ENCODE peak calls at places on chromosomes 3 and 15, in five cellular contexts. N, V, J, Y and Z are unnamed samples.

GRCh38 chr3:140113983-140114923 is 179.3 kb downstream of the CLSTN2 start:
- DNase-seq in J (no peak), Y (no peak), V (no peak), N (no peak), Z (no peak)

GRCh38 chr15:76303909-76304308 is 7.4 kb downstream of the ETFA start:
- DNase-seq in V (no peak), Y (no peak), J (no peak), N (no peak), Z (no peak)

GRCh38 chr3:16011376-16011775 is 163.1 kb upstream of the GALNT15 start:
- DNase-seq in Y (no peak), N (no peak), J (no peak), V (no peak), Z (no peak)

GRCh38 chr15:31276596-31277298 is 49.9 kb upstream of the KLF13 start:
- DNase-seq in J (no peak), N (no peak), V (peak; percentile 83), Y (peak; percentile 13), Z (no peak)

GRCh38 chr3:138513073-138513843 is 78.8 kb downstream of the ESYT3 start:
- DNase-seq in J (no peak), V (no peak), N (no peak), Y (no peak), Z (no peak)

GRCh38 chr3:112346491-112347122 is 13.7 kb downstream of the CD200 start:
- DNase-seq in J (no peak), N (no peak), Y (no peak), V (no peak), Z (no peak)

GRCh38 chr3:27573780-27574437 is 89.7 kb upstream of the SLC4A7 start:
- DNase-seq in J (no peak), Y (no peak), V (no peak), N (no peak), Z (no peak)

GRCh38 chr3:87298111-87298718 is 21.8 kb upstream of the POU1F1 start:
- DNase-seq in V (no peak), Y (no peak), N (no peak), J (no peak), Z (no peak)

GRCh38 chr15:84764585-84764984 is 16.2 kb downstream of the ZNF592 start:
- DNase-seq in V (no peak), N (no peak), Y (no peak), J (no peak), Z (no peak)

GRCh38 chr3:25246921-25247320 is 181.1 kb upstream of the RARB start:
- DNase-seq in J (no peak), N (no peak), Y (peak; percentile 16), V (no peak), Z (no peak)

GRCh38 chr3:190883973-190884832 is 21.7 kb upstream of the GMNC start:
- DNase-seq in V (peak; percentile 25), Y (peak; percentile 75), J (no peak), N (no peak), Z (no peak)

GRCh38 chr3:195735036-195735695 is 14.4 kb downstream of the MUC20 start:
- DNase-seq in Y (no peak), V (no peak), N (no peak), J (no peak), Z (no peak)

GRCh38 chr3:123745184-123745855 is 138.8 kb downstream of the MYLK start:
- DNase-seq in Y (no peak), J (no peak), N (no peak), V (no peak), Z (no peak)

GRCh38 chr15:75161788-75162414 is 39.8 kb upstream of the C15orf39 start:
- DNase-seq in N (no peak), J (no peak), V (no peak), Y (no peak), Z (no peak)

GRCh38 chr3:186207515-186207914 is 98.6 kb upstream of the ETV5 start:
- DNase-seq in Y (no peak), J (no peak), V (no peak), N (no peak), Z (no peak)

GRCh38 chr3:12139111-12139511 is 19.6 kb downstream of the TIMP4 start:
- DNase-seq in Y (no peak), N (no peak), J (no peak), V (no peak), Z (no peak)

GRCh38 chr3:111568355-111568754 is 26.4 kb downstream of the CD96 start:
- DNase-seq in N (no peak), Y (no peak), J (no peak), V (no peak), Z (no peak)

GRCh38 chr3:182682263-182683229 is 110.8 kb upstream of the ATP11B start:
- DNase-seq in N (no peak), J (peak; percentile 36), Y (peak; percentile 83), V (peak; percentile 15), Z (peak; percentile 52)

GRCh38 chr15:100686021-100686724 is 83.8 kb downstream of the ASB7 start:
- DNase-seq in Y (no peak), V (no peak), J (no peak), N (no peak), Z (no peak)

GRCh38 chr3:16171009-16171408 is 3.5 kb upstream of the GALNT15 start:
- DNase-seq in V (no peak), Y (no peak), N (no peak), J (no peak), Z (no peak)

GRCh38 chr15:83108266-83109219 is 1.1 kb downstream of the TM6SF1 start:
- DNase-seq in Y (peak; percentile 58), N (no peak), J (peak; percentile 10), V (no peak), Z (peak; percentile 37)

GRCh38 chr3:195063596-195064193 is 207.3 kb downstream of the XXYLT1 start:
- DNase-seq in Y (no peak), V (no peak), N (no peak), J (no peak), Z (no peak)

GRCh38 chr3:188974856-188975611 is 196.7 kb upstream of the TPRG1 start:
- DNase-seq in N (no peak), V (no peak), J (no peak), Y (no peak), Z (no peak)

GRCh38 chr3:57164217-57164605 is 942 bp downstream of the IL17RD start:
- DNase-seq in J (no peak), Y (no peak), V (no peak), N (no peak), Z (no peak)

GRCh38 chr3:56290376-56290775 is 177.9 kb downstream of the ERC2 start:
- DNase-seq in V (no peak), J (no peak), N (no peak), Y (no peak), Z (no peak)

GRCh38 chr15:70200511-70200991 is 102.8 kb upstream of the TLE3 start:
- DNase-seq in J (no peak), Y (no peak), V (peak; percentile 14), N (no peak), Z (peak; percentile 11)

GRCh38 chr15:68789921-68790575 is 30.6 kb downstream of the ANP32A start:
- DNase-seq in J (no peak), N (no peak), V (no peak), Y (no peak), Z (no peak)

GRCh38 chr3:17013050-17013449 is 128.3 kb downstream of the PLCL2 start:
- DNase-seq in N (no peak), J (no peak), V (no peak), Y (no peak), Z (no peak)

GRCh38 chr15:39396979-39397615 is 183.8 kb upstream of the THBS1 start:
- DNase-seq in V (no peak), N (no peak), Y (no peak), J (no peak), Z (no peak)

GRCh38 chr15:65259367-65259781 is 27.3 kb downstream of the PARP16 start:
- DNase-seq in N (no peak), Y (no peak), V (no peak), J (no peak), Z (no peak)

GRCh38 chr3:55675478-55675877 is 188.4 kb upstream of the WNT5A start:
- DNase-seq in N (no peak), J (no peak), Y (no peak), V (no peak), Z (no peak)

GRCh38 chr3:148861277-148861869 is 3.7 kb upstream of the CPA3 start:
- DNase-seq in V (no peak), J (no peak), N (no peak), Y (no peak), Z (no peak)

GRCh38 chr15:65660927-65661326 is 39.2 kb downstream of the SLC24A1 start:
- DNase-seq in Y (no peak), J (no peak), V (no peak), N (no peak), Z (no peak)